ENCODE peak calls at places on chromosomes 4 and X, in eight cellular contexts. One of them, this sample, is unnamed.

GRCh38 chr4:15104825-15105224 is 102.5 kb downstream of the CPEB2 start:
- ATAC-seq in upper lobe of left lung: no peak
- ATAC-seq in Right ventricle myocardium superior: no peak
- ATAC-seq in sciatic nerve: no peak
- ATAC-seq in left cardiac atrium: no peak
- ATAC-seq in lower lobe of right lung: no peak
- ATAC-seq in gastroesophageal sphincter: no peak
- ATAC-seq in stimulated activated naive CD8-positive, alpha-beta T cell treated with anti-CD3 and anti-CD28 coated beads, Interleukin-15, Interleukin-2, amounts not matched to agents 100 U/mL and 50 U/mL, for 24 hours: no peak
- ATAC-seq in this sample: no peak

GRCh38 chrX:7146703-7147430 is 645 bp upstream of the STS start:
- ATAC-seq in lower lobe of right lung: peak; percentile 6
- ATAC-seq in upper lobe of left lung: no peak
- ATAC-seq in Right ventricle myocardium superior: peak; percentile 10
- ATAC-seq in stimulated activated naive CD8-positive, alpha-beta T cell treated with anti-CD3 and anti-CD28 coated beads, Interleukin-15, Interleukin-2, amounts not matched to agents 100 U/mL and 50 U/mL, for 24 hours: no peak
- ATAC-seq in left cardiac atrium: peak; percentile 12
- ATAC-seq in sciatic nerve: peak; percentile 44
- ATAC-seq in gastroesophageal sphincter: no peak
- ATAC-seq in this sample: peak; percentile 27

GRCh38 chrX:25548806-25549205 is 533.0 kb upstream of the ARX start:
- ATAC-seq in sciatic nerve: no peak
- ATAC-seq in left cardiac atrium: no peak
- ATAC-seq in upper lobe of left lung: no peak
- ATAC-seq in gastroesophageal sphincter: no peak
- ATAC-seq in stimulated activated naive CD8-positive, alpha-beta T cell treated with anti-CD3 and anti-CD28 coated beads, Interleukin-15, Interleukin-2, amounts not matched to agents 100 U/mL and 50 U/mL, for 24 hours: no peak
- ATAC-seq in lower lobe of right lung: no peak
- ATAC-seq in Right ventricle myocardium superior: no peak
- ATAC-seq in this sample: no peak

GRCh38 chr4:154984616-154985015 is 203.5 kb downstream of the RBM46 start:
- ATAC-seq in Right ventricle myocardium superior: no peak
- ATAC-seq in stimulated activated naive CD8-positive, alpha-beta T cell treated with anti-CD3 and anti-CD28 coated beads, Interleukin-15, Interleukin-2, amounts not matched to agents 100 U/mL and 50 U/mL, for 24 hours: no peak
- ATAC-seq in sciatic nerve: no peak
- ATAC-seq in left cardiac atrium: no peak
- ATAC-seq in upper lobe of left lung: peak; percentile 21
- ATAC-seq in lower lobe of right lung: peak; percentile 76
- ATAC-seq in gastroesophageal sphincter: no peak
- ATAC-seq in this sample: no peak

GRCh38 chr4:37568494-37568893 is 117.7 kb downstream of the RELL1 start:
- ATAC-seq in Right ventricle myocardium superior: no peak
- ATAC-seq in sciatic nerve: no peak
- ATAC-seq in left cardiac atrium: peak; percentile 50
- ATAC-seq in gastroesophageal sphincter: no peak
- ATAC-seq in lower lobe of right lung: no peak
- ATAC-seq in upper lobe of left lung: no peak
- ATAC-seq in stimulated activated naive CD8-positive, alpha-beta T cell treated with anti-CD3 and anti-CD28 coated beads, Interleukin-15, Interleukin-2, amounts not matched to agents 100 U/mL and 50 U/mL, for 24 hours: no peak
- ATAC-seq in this sample: no peak

GRCh38 chrX:1378306-1378758 is 13.6 kb downstream of the SLC25A6 start:
- ATAC-seq in sciatic nerve: no peak
- ATAC-seq in lower lobe of right lung: peak; percentile 55
- ATAC-seq in Right ventricle myocardium superior: no peak
- ATAC-seq in upper lobe of left lung: peak; percentile 40
- ATAC-seq in stimulated activated naive CD8-positive, alpha-beta T cell treated with anti-CD3 and anti-CD28 coated beads, Interleukin-15, Interleukin-2, amounts not matched to agents 100 U/mL and 50 U/mL, for 24 hours: no peak
- ATAC-seq in left cardiac atrium: no peak
- ATAC-seq in gastroesophageal sphincter: peak; percentile 15
- ATAC-seq in this sample: peak; percentile 0

GRCh38 chr4:90792689-90793088 is 665.5 kb downstream of the CCSER1 start:
- ATAC-seq in lower lobe of right lung: no peak
- ATAC-seq in left cardiac atrium: no peak
- ATAC-seq in stimulated activated naive CD8-positive, alpha-beta T cell treated with anti-CD3 and anti-CD28 coated beads, Interleukin-15, Interleukin-2, amounts not matched to agents 100 U/mL and 50 U/mL, for 24 hours: no peak
- ATAC-seq in Right ventricle myocardium superior: no peak
- ATAC-seq in gastroesophageal sphincter: no peak
- ATAC-seq in sciatic nerve: no peak
- ATAC-seq in upper lobe of left lung: no peak
- ATAC-seq in this sample: no peak

GRCh38 chrX:47539860-47540259 is 21.1 kb upstream of the ARAF start:
- ATAC-seq in upper lobe of left lung: no peak
- ATAC-seq in gastroesophageal sphincter: no peak
- ATAC-seq in left cardiac atrium: peak; percentile 9
- ATAC-seq in lower lobe of right lung: no peak
- ATAC-seq in sciatic nerve: no peak
- ATAC-seq in Right ventricle myocardium superior: peak; percentile 38
- ATAC-seq in stimulated activated naive CD8-positive, alpha-beta T cell treated with anti-CD3 and anti-CD28 coated beads, Interleukin-15, Interleukin-2, amounts not matched to agents 100 U/mL and 50 U/mL, for 24 hours: no peak
- ATAC-seq in this sample: no peak

GRCh38 chr4:81152839-81153713 is 61.9 kb downstream of the PRKG2 start:
- ATAC-seq in sciatic nerve: no peak
- ATAC-seq in stimulated activated naive CD8-positive, alpha-beta T cell treated with anti-CD3 and anti-CD28 coated beads, Interleukin-15, Interleukin-2, amounts not matched to agents 100 U/mL and 50 U/mL, for 24 hours: no peak
- ATAC-seq in lower lobe of right lung: no peak
- ATAC-seq in Right ventricle myocardium superior: no peak
- ATAC-seq in upper lobe of left lung: no peak
- ATAC-seq in left cardiac atrium: no peak
- ATAC-seq in gastroesophageal sphincter: no peak
- ATAC-seq in this sample: no peak

GRCh38 chrX:1491851-1492349 is 39.2 kb upstream of the ASMTL start:
- ATAC-seq in stimulated activated naive CD8-positive, alpha-beta T cell treated with anti-CD3 and anti-CD28 coated beads, Interleukin-15, Interleukin-2, amounts not matched to agents 100 U/mL and 50 U/mL, for 24 hours: peak; percentile 91
- ATAC-seq in sciatic nerve: no peak
- ATAC-seq in Right ventricle myocardium superior: no peak
- ATAC-seq in gastroesophageal sphincter: no peak
- ATAC-seq in lower lobe of right lung: peak; percentile 63
- ATAC-seq in upper lobe of left lung: peak; percentile 29
- ATAC-seq in left cardiac atrium: peak; percentile 44
- ATAC-seq in this sample: peak; percentile 51

GRCh38 chr4:83386931-83387897 is 52.6 kb upstream of the HPSE start:
- ATAC-seq in stimulated activated naive CD8-positive, alpha-beta T cell treated with anti-CD3 and anti-CD28 coated beads, Interleukin-15, Interleukin-2, amounts not matched to agents 100 U/mL and 50 U/mL, for 24 hours: no peak
- ATAC-seq in Right ventricle myocardium superior: no peak
- ATAC-seq in upper lobe of left lung: no peak
- ATAC-seq in lower lobe of right lung: no peak
- ATAC-seq in gastroesophageal sphincter: no peak
- ATAC-seq in sciatic nerve: no peak
- ATAC-seq in left cardiac atrium: no peak
- ATAC-seq in this sample: peak; percentile 57

GRCh38 chrX:20720954-20721626 is 454.4 kb upstream of the RPS6KA3 start:
- ATAC-seq in upper lobe of left lung: no peak
- ATAC-seq in lower lobe of right lung: no peak
- ATAC-seq in gastroesophageal sphincter: no peak
- ATAC-seq in left cardiac atrium: no peak
- ATAC-seq in stimulated activated naive CD8-positive, alpha-beta T cell treated with anti-CD3 and anti-CD28 coated beads, Interleukin-15, Interleukin-2, amounts not matched to agents 100 U/mL and 50 U/mL, for 24 hours: no peak
- ATAC-seq in Right ventricle myocardium superior: no peak
- ATAC-seq in sciatic nerve: no peak
- ATAC-seq in this sample: no peak

GRCh38 chrX:18354369-18355329 is at the start of gene SCML2:
- ATAC-seq in sciatic nerve: peak; percentile 78
- ATAC-seq in lower lobe of right lung: peak; percentile 71
- ATAC-seq in upper lobe of left lung: peak; percentile 95
- ATAC-seq in left cardiac atrium: peak; percentile 88
- ATAC-seq in gastroesophageal sphincter: peak; percentile 77
- ATAC-seq in stimulated activated naive CD8-positive, alpha-beta T cell treated with anti-CD3 and anti-CD28 coated beads, Interleukin-15, Interleukin-2, amounts not matched to agents 100 U/mL and 50 U/mL, for 24 hours: peak; percentile 59
- ATAC-seq in Right ventricle myocardium superior: peak; percentile 95
- ATAC-seq in this sample: peak; percentile 83

GRCh38 chr4:7379161-7379560 is 55.6 kb downstream of the PSAPL1 start:
- ATAC-seq in gastroesophageal sphincter: no peak
- ATAC-seq in lower lobe of right lung: no peak
- ATAC-seq in stimulated activated naive CD8-positive, alpha-beta T cell treated with anti-CD3 and anti-CD28 coated beads, Interleukin-15, Interleukin-2, amounts not matched to agents 100 U/mL and 50 U/mL, for 24 hours: no peak
- ATAC-seq in upper lobe of left lung: no peak
- ATAC-seq in left cardiac atrium: no peak
- ATAC-seq in sciatic nerve: no peak
- ATAC-seq in Right ventricle myocardium superior: no peak
- ATAC-seq in this sample: no peak

GRCh38 chr4:25397305-25397704 is 20.2 kb downstream of the ANAPC4 start:
- ATAC-seq in left cardiac atrium: no peak
- ATAC-seq in sciatic nerve: no peak
- ATAC-seq in Right ventricle myocardium superior: no peak
- ATAC-seq in upper lobe of left lung: no peak
- ATAC-seq in stimulated activated naive CD8-positive, alpha-beta T cell treated with anti-CD3 and anti-CD28 coated beads, Interleukin-15, Interleukin-2, amounts not matched to agents 100 U/mL and 50 U/mL, for 24 hours: no peak
- ATAC-seq in gastroesophageal sphincter: no peak
- ATAC-seq in lower lobe of right lung: no peak
- ATAC-seq in this sample: no peak

GRCh38 chrX:123959281-123960063 is 2.0 kb upstream of the STAG2 start:
- ATAC-seq in sciatic nerve: peak; percentile 43
- ATAC-seq in upper lobe of left lung: peak; percentile 36
- ATAC-seq in gastroesophageal sphincter: no peak
- ATAC-seq in left cardiac atrium: peak; percentile 14
- ATAC-seq in Right ventricle myocardium superior: peak; percentile 28
- ATAC-seq in stimulated activated naive CD8-positive, alpha-beta T cell treated with anti-CD3 and anti-CD28 coated beads, Interleukin-15, Interleukin-2, amounts not matched to agents 100 U/mL and 50 U/mL, for 24 hours: no peak
- ATAC-seq in lower lobe of right lung: peak; percentile 6
- ATAC-seq in this sample: peak; percentile 11

GRCh38 chr4:76634239-76634638 is 199.2 kb downstream of the SHROOM3 start:
- ATAC-seq in lower lobe of right lung: peak; percentile 43
- ATAC-seq in stimulated activated naive CD8-positive, alpha-beta T cell treated with anti-CD3 and anti-CD28 coated beads, Interleukin-15, Interleukin-2, amounts not matched to agents 100 U/mL and 50 U/mL, for 24 hours: no peak
- ATAC-seq in upper lobe of left lung: no peak
- ATAC-seq in gastroesophageal sphincter: peak; percentile 35
- ATAC-seq in left cardiac atrium: no peak
- ATAC-seq in sciatic nerve: no peak
- ATAC-seq in Right ventricle myocardium superior: no peak
- ATAC-seq in this sample: peak; percentile 82

GRCh38 chr4:182486895-182487294 is 243.7 kb downstream of the TENM3 start:
- ATAC-seq in sciatic nerve: no peak
- ATAC-seq in left cardiac atrium: no peak
- ATAC-seq in stimulated activated naive CD8-positive, alpha-beta T cell treated with anti-CD3 and anti-CD28 coated beads, Interleukin-15, Interleukin-2, amounts not matched to agents 100 U/mL and 50 U/mL, for 24 hours: peak; percentile 40
- ATAC-seq in lower lobe of right lung: no peak
- ATAC-seq in upper lobe of left lung: no peak
- ATAC-seq in Right ventricle myocardium superior: no peak
- ATAC-seq in gastroesophageal sphincter: no peak
- ATAC-seq in this sample: no peak

GRCh38 chr4:159267023-159267939 is 164.4 kb downstream of the RAPGEF2 start:
- ATAC-seq in gastroesophageal sphincter: no peak
- ATAC-seq in stimulated activated naive CD8-positive, alpha-beta T cell treated with anti-CD3 and anti-CD28 coated beads, Interleukin-15, Interleukin-2, amounts not matched to agents 100 U/mL and 50 U/mL, for 24 hours: no peak
- ATAC-seq in lower lobe of right lung: peak; percentile 59
- ATAC-seq in upper lobe of left lung: peak; percentile 50
- ATAC-seq in sciatic nerve: peak; percentile 58
- ATAC-seq in left cardiac atrium: peak; percentile 79
- ATAC-seq in Right ventricle myocardium superior: peak; percentile 69
- ATAC-seq in this sample: peak; percentile 70

GRCh38 chrX:3962511-3963350 is 249.3 kb upstream of the PRKX start:
- ATAC-seq in stimulated activated naive CD8-positive, alpha-beta T cell treated with anti-CD3 and anti-CD28 coated beads, Interleukin-15, Interleukin-2, amounts not matched to agents 100 U/mL and 50 U/mL, for 24 hours: no peak
- ATAC-seq in left cardiac atrium: no peak
- ATAC-seq in upper lobe of left lung: no peak
- ATAC-seq in lower lobe of right lung: no peak
- ATAC-seq in gastroesophageal sphincter: no peak
- ATAC-seq in sciatic nerve: no peak
- ATAC-seq in Right ventricle myocardium superior: no peak
- ATAC-seq in this sample: peak; percentile 79

GRCh38 chrX:113747274-113747973 is 836.5 kb upstream of the HTR2C start:
- ATAC-seq in Right ventricle myocardium superior: no peak
- ATAC-seq in upper lobe of left lung: no peak
- ATAC-seq in sciatic nerve: no peak
- ATAC-seq in stimulated activated naive CD8-positive, alpha-beta T cell treated with anti-CD3 and anti-CD28 coated beads, Interleukin-15, Interleukin-2, amounts not matched to agents 100 U/mL and 50 U/mL, for 24 hours: no peak
- ATAC-seq in lower lobe of right lung: no peak
- ATAC-seq in left cardiac atrium: no peak
- ATAC-seq in gastroesophageal sphincter: no peak
- ATAC-seq in this sample: no peak

GRCh38 chrX:54785901-54786300 is 12.2 kb downstream of the ITIH6 start:
- ATAC-seq in lower lobe of right lung: no peak
- ATAC-seq in gastroesophageal sphincter: no peak
- ATAC-seq in stimulated activated naive CD8-positive, alpha-beta T cell treated with anti-CD3 and anti-CD28 coated beads, Interleukin-15, Interleukin-2, amounts not matched to agents 100 U/mL and 50 U/mL, for 24 hours: no peak
- ATAC-seq in left cardiac atrium: no peak
- ATAC-seq in Right ventricle myocardium superior: no peak
- ATAC-seq in sciatic nerve: no peak
- ATAC-seq in upper lobe of left lung: no peak
- ATAC-seq in this sample: peak; percentile 72

GRCh38 chrX:21151051-21151450 is 223.2 kb upstream of the CNKSR2 start:
- ATAC-seq in Right ventricle myocardium superior: peak; percentile 34
- ATAC-seq in sciatic nerve: peak; percentile 9
- ATAC-seq in lower lobe of right lung: no peak
- ATAC-seq in left cardiac atrium: no peak
- ATAC-seq in upper lobe of left lung: no peak
- ATAC-seq in stimulated activated naive CD8-positive, alpha-beta T cell treated with anti-CD3 and anti-CD28 coated beads, Interleukin-15, Interleukin-2, amounts not matched to agents 100 U/mL and 50 U/mL, for 24 hours: no peak
- ATAC-seq in gastroesophageal sphincter: no peak
- ATAC-seq in this sample: no peak

This sample was measured in SK-N-SH treated with all-trans-retinoic acid at 6 μM for 48 hours.